ENCODE peak calls at places on chromosomes 13 and 19, in six cellular contexts. H, P, V, F, S and M are unnamed samples.

GRCh38 chr13:24217601-24218281 is 57.2 kb downstream of the SPATA13 start:
- DNase-seq in H (no peak), P (no peak), V (no peak), F (no peak), S (no peak), M (no peak)

GRCh38 chr19:45815501-45816216 is 551 bp upstream of the RSPH6A start:
- DNase-seq in H (peak; percentile 89), P (no peak), V (no peak), F (no peak), S (no peak), M (no peak)

GRCh38 chr13:95256086-95256485 is 45.2 kb downstream of the ABCC4 start:
- DNase-seq in H (no peak), P (no peak), V (no peak), F (no peak), S (no peak), M (no peak)

GRCh38 chr19:44850641-44851109 is 4.6 kb downstream of the NECTIN2 start:
- DNase-seq in H (no peak), P (no peak), V (no peak), F (no peak), S (no peak), M (no peak)

GRCh38 chr19:8576273-8576993 is 809 bp downstream of the MYO1F start:
- DNase-seq in H (no peak), P (no peak), V (peak; percentile 35), F (no peak), S (peak; percentile 38), M (no peak)

GRCh38 chr13:111505175-111505777 is 184.8 kb downstream of the TEX29 start:
- DNase-seq in H (peak; percentile 67), P (no peak), V (no peak), F (no peak), S (no peak), M (no peak)

GRCh38 chr19:11005521-11005920 is 44.7 kb downstream of the SMARCA4 start:
- DNase-seq in H (no peak), P (no peak), V (no peak), F (no peak), S (no peak), M (no peak)

GRCh38 chr13:51832471-51833152 is 12.4 kb downstream of the TMEM272 start:
- DNase-seq in H (peak; percentile 28), P (no peak), V (peak; percentile 64), F (peak; percentile 46), S (peak; percentile 58), M (peak; percentile 64)

GRCh38 chr19:36041831-36042230 is 9.2 kb upstream of the CLIP3 start:
- DNase-seq in H (peak; percentile 8), P (no peak), V (no peak), F (no peak), S (no peak), M (no peak)

GRCh38 chr13:99050983-99051488 is 73.2 kb upstream of the DOCK9 start:
- DNase-seq in H (no peak), P (no peak), V (no peak), F (no peak), S (peak; percentile 10), M (peak; percentile 66)

GRCh38 chr19:51440846-51441409 is 17.3 kb downstream of the SIGLEC8 start:
- DNase-seq in H (no peak), P (peak; percentile 68), V (peak; percentile 36), F (no peak), S (no peak), M (no peak)

GRCh38 chr19:33134571-33135041 is 2.7 kb downstream of the WDR88 start:
- DNase-seq in H (no peak), P (peak; percentile 44), V (peak; percentile 57), F (peak; percentile 13), S (peak; percentile 19), M (peak; percentile 29)

GRCh38 chr13:44763604-44764311 is 187.6 kb upstream of the TSC22D1 start:
- DNase-seq in H (no peak), P (no peak), V (no peak), F (no peak), S (no peak), M (no peak)

GRCh38 chr19:38714354-38714778 is 29.9 kb downstream of the CAPN12 start:
- DNase-seq in H (no peak), P (no peak), V (no peak), F (no peak), S (no peak), M (no peak)

GRCh38 chr13:40478775-40479174 is 187.7 kb downstream of the FOXO1 start:
- DNase-seq in H (no peak), P (no peak), V (no peak), F (no peak), S (no peak), M (no peak)

GRCh38 chr19:15159251-15159650 is 41.5 kb downstream of the NOTCH3 start:
- DNase-seq in H (no peak), P (no peak), V (no peak), F (no peak), S (no peak), M (peak; percentile 50)

GRCh38 chr13:112067871-112068305 is 939 bp downstream of the SOX1 start:
- DNase-seq in H (peak; percentile 34), P (no peak), V (no peak), F (no peak), S (no peak), M (no peak)

GRCh38 chr19:9967326-9967725 is 31.0 kb upstream of the OLFM2 start:
- DNase-seq in H (no peak), P (no peak), V (no peak), F (no peak), S (no peak), M (no peak)

GRCh38 chr13:111458001-111458531 is 137.6 kb downstream of the TEX29 start:
- DNase-seq in H (no peak), P (no peak), V (no peak), F (no peak), S (no peak), M (no peak)

GRCh38 chr19:49272204-49272603 is 52.8 kb downstream of the SLC6A16 start:
- DNase-seq in H (no peak), P (no peak), V (no peak), F (no peak), S (no peak), M (no peak)

GRCh38 chr19:607301-608154 is 17.8 kb downstream of the HCN2 start:
- DNase-seq in H (no peak), P (no peak), V (no peak), F (no peak), S (no peak), M (no peak)

GRCh38 chr13:28761586-28761985 is 42.8 kb upstream of the SLC46A3 start:
- DNase-seq in H (no peak), P (no peak), V (no peak), F (no peak), S (no peak), M (no peak)

GRCh38 chr19:40321566-40322270 is 26.5 kb downstream of the C19orf47 start:
- DNase-seq in H (no peak), P (no peak), V (no peak), F (no peak), S (no peak), M (no peak)

GRCh38 chr13:29969286-29969685 is 118.9 kb upstream of the UBL3 start:
- DNase-seq in H (no peak), P (no peak), V (no peak), F (no peak), S (no peak), M (no peak)

GRCh38 chr13:94057618-94058017 is 421.9 kb downstream of the DCT start:
- DNase-seq in H (no peak), P (no peak), V (no peak), F (no peak), S (no peak), M (no peak)

GRCh38 chr19:29690842-29691241 is 24.2 kb downstream of the C19orf12 start:
- DNase-seq in H (no peak), P (peak; percentile 34), V (peak; percentile 46), F (peak; percentile 34), S (peak; percentile 57), M (peak; percentile 69)

GRCh38 chr13:31846984-31847752 is 107.8 kb downstream of the RXFP2 start:
- DNase-seq in H (no peak), P (no peak), V (no peak), F (no peak), S (no peak), M (no peak)